ENCODE peak calls at places on chromosomes 7 and 10, in eight cellular contexts. H is pancreas; O is activated T-cell treated with anti-CD3 and anti-CD28 coated beads, Interleukin-2, amount 50 U/mL, for 72 hours; X is left colon; E is left cardiac atrium; W is right cardiac atrium; C is lower lobe of right lung; A is right lobe of liver. I is an unnamed sample.

GRCh38 chr10:14782691-14783363 is 8.1 kb upstream of the FAM107B start:
- ATAC-seq in H (peak), O (peak), X (peak), E (peak), W (peak), C (peak), A (peak), I (peak)

GRCh38 chr10:79610601-79611191 is at the start of gene SFTPA1:
- ATAC-seq in H (no peak), O (no peak), X (no peak), E (no peak), W (no peak), C (peak), A (no peak), I (no peak)

GRCh38 chr7:101746311-101746710 is 71.1 kb upstream of the CUX1 start:
- ATAC-seq in H (no peak), O (no peak), X (no peak), E (no peak), W (no peak), C (no peak), A (no peak), I (no peak)

GRCh38 chr7:70459546-70459945 is 672.4 kb upstream of the GALNT17 start:
- ATAC-seq in H (no peak), O (no peak), X (no peak), E (no peak), W (no peak), C (no peak), A (no peak), I (no peak)

GRCh38 chr10:70996549-70996948 is 108.2 kb upstream of the PCBD1 start:
- ATAC-seq in H (no peak), O (no peak), X (no peak), E (no peak), W (no peak), C (no peak), A (no peak), I (no peak)

GRCh38 chr7:26549281-26549943 is 257.8 kb downstream of the SNX10 start:
- ATAC-seq in H (peak), O (no peak), X (no peak), E (peak), W (peak), C (peak), A (no peak), I (peak)

GRCh38 chr10:102565793-102566192 is 62.0 kb downstream of the SUFU start:
- ATAC-seq in H (no peak), O (no peak), X (no peak), E (no peak), W (no peak), C (no peak), A (no peak), I (no peak)

GRCh38 chr7:98051118-98051744 is 55.4 kb upstream of the LMTK2 start:
- ATAC-seq in H (peak), O (peak), X (peak), E (no peak), W (no peak), C (no peak), A (no peak), I (no peak)

GRCh38 chr10:26805567-26806245 is 55.1 kb downstream of the ABI1 start:
- ATAC-seq in H (no peak), O (peak), X (peak), E (peak), W (no peak), C (no peak), A (no peak), I (no peak)

GRCh38 chr7:22586101-22586805 is 86.3 kb upstream of the STEAP1B start:
- ATAC-seq in H (no peak), O (peak), X (no peak), E (no peak), W (no peak), C (no peak), A (peak), I (no peak)

GRCh38 chr10:116477989-116478615 is 50.5 kb downstream of the PNLIPRP3 start:
- ATAC-seq in H (no peak), O (no peak), X (no peak), E (no peak), W (no peak), C (no peak), A (no peak), I (no peak)

I was measured in gastroesophageal sphincter.